ENCODE peak calls at places on chromosomes 5 and 9, in five cellular contexts. A, M, P, X and G are unnamed samples.

GRCh38 chr9:92414566-92414965 is 9.7 kb downstream of the OMD start:
- DNase-seq in X (no peak), A (no peak), P (no peak), M (no peak), G (no peak)

GRCh38 chr9:21402387-21403247 is 6.3 kb upstream of the IFNA8 start:
- DNase-seq in A (no peak), P (no peak), M (no peak), X (no peak), G (no peak)

GRCh38 chr5:151315998-151316597 is 12.5 kb upstream of the SLC36A3 start:
- DNase-seq in A (peak), X (peak), M (peak), P (peak), G (no peak)

GRCh38 chr9:83471223-83471622 is 67.0 kb downstream of the FRMD3 start:
- DNase-seq in A (no peak), M (no peak), P (no peak), X (no peak), G (no peak)

GRCh38 chr5:137822158-137822764 is 45.4 kb upstream of the MYOT start:
- DNase-seq in A (no peak), M (peak), P (peak), X (peak), G (no peak)

GRCh38 chr5:151520294-151520693 is 70.8 kb downstream of the FAT2 start:
- DNase-seq in P (no peak), A (no peak), X (no peak), M (no peak), G (no peak)

GRCh38 chr5:67065237-67065636 is 131.4 kb downstream of the CD180 start:
- DNase-seq in A (no peak), X (no peak), M (no peak), P (peak), G (no peak)

GRCh38 chr9:7185612-7186011 is 427.8 kb downstream of the KDM4C start:
- DNase-seq in A (no peak), M (no peak), P (no peak), X (peak), G (no peak)

GRCh38 chr5:170896779-170897178 is 35.0 kb downstream of the RANBP17 start:
- DNase-seq in X (no peak), P (no peak), M (no peak), A (no peak), G (peak)

GRCh38 chr5:42168091-42168670 is 243.1 kb downstream of the FBXO4 start:
- DNase-seq in A (no peak), M (no peak), X (no peak), P (no peak), G (no peak)

GRCh38 chr5:126422994-126423788 is at the start of gene GRAMD2B:
- DNase-seq in X (peak), A (peak), M (peak), P (peak), G (peak)

GRCh38 chr5:13731229-13731628 is 213.3 kb downstream of the DNAH5 start:
- DNase-seq in P (no peak), M (no peak), X (no peak), A (no peak), G (no peak)

GRCh38 chr9:127057970-127058644 is 64.3 kb downstream of the ANGPTL2 start:
- DNase-seq in A (no peak), P (no peak), X (no peak), M (no peak), G (peak)